ENCODE peak calls at places on chromosomes 1 and 21, in seven cellular contexts. One of them, this sample, is unnamed.

GRCh38 chr1:39409055-39409816 is 82.2 kb upstream of the BMP8A start:
- DNase-seq in A673: peak
- DNase-seq in stimulated activated CD4-positive, alpha-beta T cell treated with anti-CD3 and anti-CD28 coated beads, TNF-alpha, amount 100 ng/mL, for 1 hour: no peak
- DNase-seq in SK-N-DZ: peak
- DNase-seq in RCC 7860: peak
- DNase-seq in HEK293T: peak
- DNase-seq in cardiac muscle cell: peak
- DNase-seq in this sample: no peak

GRCh38 chr1:164969256-164969655 is 387.3 kb downstream of the LMX1A start:
- DNase-seq in A673: no peak
- DNase-seq in stimulated activated CD4-positive, alpha-beta T cell treated with anti-CD3 and anti-CD28 coated beads, TNF-alpha, amount 100 ng/mL, for 1 hour: no peak
- DNase-seq in SK-N-DZ: no peak
- DNase-seq in RCC 7860: no peak
- DNase-seq in HEK293T: no peak
- DNase-seq in cardiac muscle cell: no peak
- DNase-seq in this sample: no peak

GRCh38 chr1:11806307-11806936 is 431 bp downstream of the CLCN6 start:
- DNase-seq in A673: peak
- DNase-seq in stimulated activated CD4-positive, alpha-beta T cell treated with anti-CD3 and anti-CD28 coated beads, TNF-alpha, amount 100 ng/mL, for 1 hour: peak
- DNase-seq in SK-N-DZ: no peak
- DNase-seq in RCC 7860: no peak
- DNase-seq in HEK293T: no peak
- DNase-seq in cardiac muscle cell: peak
- DNase-seq in this sample: no peak

GRCh38 chr1:94000531-94001282 is 91.5 kb upstream of the GCLM start:
- DNase-seq in A673: no peak
- DNase-seq in stimulated activated CD4-positive, alpha-beta T cell treated with anti-CD3 and anti-CD28 coated beads, TNF-alpha, amount 100 ng/mL, for 1 hour: no peak
- DNase-seq in SK-N-DZ: peak
- DNase-seq in RCC 7860: no peak
- DNase-seq in HEK293T: no peak
- DNase-seq in cardiac muscle cell: no peak
- DNase-seq in this sample: no peak

GRCh38 chr1:227901239-227901905 is 46.4 kb downstream of the WNT9A start:
- DNase-seq in A673: no peak
- DNase-seq in stimulated activated CD4-positive, alpha-beta T cell treated with anti-CD3 and anti-CD28 coated beads, TNF-alpha, amount 100 ng/mL, for 1 hour: no peak
- DNase-seq in SK-N-DZ: no peak
- DNase-seq in RCC 7860: no peak
- DNase-seq in HEK293T: no peak
- DNase-seq in cardiac muscle cell: no peak
- DNase-seq in this sample: no peak

GRCh38 chr1:21012937-21013336 is 163.8 kb downstream of the EIF4G3 start:
- DNase-seq in A673: peak
- DNase-seq in stimulated activated CD4-positive, alpha-beta T cell treated with anti-CD3 and anti-CD28 coated beads, TNF-alpha, amount 100 ng/mL, for 1 hour: no peak
- DNase-seq in SK-N-DZ: no peak
- DNase-seq in RCC 7860: no peak
- DNase-seq in HEK293T: peak
- DNase-seq in cardiac muscle cell: peak
- DNase-seq in this sample: no peak

GRCh38 chr1:227924838-227925574 is 22.7 kb downstream of the WNT9A start:
- DNase-seq in A673: no peak
- DNase-seq in stimulated activated CD4-positive, alpha-beta T cell treated with anti-CD3 and anti-CD28 coated beads, TNF-alpha, amount 100 ng/mL, for 1 hour: no peak
- DNase-seq in SK-N-DZ: no peak
- DNase-seq in RCC 7860: no peak
- DNase-seq in HEK293T: no peak
- DNase-seq in cardiac muscle cell: no peak
- DNase-seq in this sample: no peak

GRCh38 chr1:68173283-68174172 is 58.8 kb downstream of the WLS start:
- DNase-seq in A673: no peak
- DNase-seq in stimulated activated CD4-positive, alpha-beta T cell treated with anti-CD3 and anti-CD28 coated beads, TNF-alpha, amount 100 ng/mL, for 1 hour: no peak
- DNase-seq in SK-N-DZ: no peak
- DNase-seq in RCC 7860: no peak
- DNase-seq in HEK293T: no peak
- DNase-seq in cardiac muscle cell: peak
- DNase-seq in this sample: no peak

GRCh38 chr1:111735321-111735720 is 3.9 kb downstream of the INKA2 start:
- DNase-seq in A673: no peak
- DNase-seq in stimulated activated CD4-positive, alpha-beta T cell treated with anti-CD3 and anti-CD28 coated beads, TNF-alpha, amount 100 ng/mL, for 1 hour: no peak
- DNase-seq in SK-N-DZ: no peak
- DNase-seq in RCC 7860: no peak
- DNase-seq in HEK293T: no peak
- DNase-seq in cardiac muscle cell: peak
- DNase-seq in this sample: no peak

GRCh38 chr1:178566187-178566586 is 53.3 kb downstream of the TEX35 start:
- DNase-seq in A673: no peak
- DNase-seq in stimulated activated CD4-positive, alpha-beta T cell treated with anti-CD3 and anti-CD28 coated beads, TNF-alpha, amount 100 ng/mL, for 1 hour: no peak
- DNase-seq in SK-N-DZ: no peak
- DNase-seq in RCC 7860: peak
- DNase-seq in HEK293T: no peak
- DNase-seq in cardiac muscle cell: peak
- DNase-seq in this sample: no peak

GRCh38 chr1:9410737-9411297 is 118.1 kb downstream of the SPSB1 start:
- DNase-seq in A673: peak
- DNase-seq in stimulated activated CD4-positive, alpha-beta T cell treated with anti-CD3 and anti-CD28 coated beads, TNF-alpha, amount 100 ng/mL, for 1 hour: no peak
- DNase-seq in SK-N-DZ: peak
- DNase-seq in RCC 7860: no peak
- DNase-seq in HEK293T: no peak
- DNase-seq in cardiac muscle cell: peak
- DNase-seq in this sample: peak

GRCh38 chr1:244381887-244382565 is 69.7 kb downstream of the ADSS2 start:
- DNase-seq in A673: no peak
- DNase-seq in stimulated activated CD4-positive, alpha-beta T cell treated with anti-CD3 and anti-CD28 coated beads, TNF-alpha, amount 100 ng/mL, for 1 hour: no peak
- DNase-seq in SK-N-DZ: no peak
- DNase-seq in RCC 7860: no peak
- DNase-seq in HEK293T: no peak
- DNase-seq in cardiac muscle cell: peak
- DNase-seq in this sample: no peak

GRCh38 chr1:151377150-151377884 is 4.8 kb upstream of the SELENBP1 start:
- DNase-seq in A673: no peak
- DNase-seq in stimulated activated CD4-positive, alpha-beta T cell treated with anti-CD3 and anti-CD28 coated beads, TNF-alpha, amount 100 ng/mL, for 1 hour: no peak
- DNase-seq in SK-N-DZ: no peak
- DNase-seq in RCC 7860: no peak
- DNase-seq in HEK293T: no peak
- DNase-seq in cardiac muscle cell: no peak
- DNase-seq in this sample: no peak

GRCh38 chr1:17762313-17762712 is 7.2 kb downstream of the ACTL8 start:
- DNase-seq in A673: no peak
- DNase-seq in stimulated activated CD4-positive, alpha-beta T cell treated with anti-CD3 and anti-CD28 coated beads, TNF-alpha, amount 100 ng/mL, for 1 hour: no peak
- DNase-seq in SK-N-DZ: no peak
- DNase-seq in RCC 7860: no peak
- DNase-seq in HEK293T: no peak
- DNase-seq in cardiac muscle cell: no peak
- DNase-seq in this sample: no peak

GRCh38 chr1:88302843-88303486 is 381.1 kb upstream of the PKN2 start:
- DNase-seq in A673: peak
- DNase-seq in stimulated activated CD4-positive, alpha-beta T cell treated with anti-CD3 and anti-CD28 coated beads, TNF-alpha, amount 100 ng/mL, for 1 hour: no peak
- DNase-seq in SK-N-DZ: peak
- DNase-seq in RCC 7860: no peak
- DNase-seq in HEK293T: peak
- DNase-seq in cardiac muscle cell: peak
- DNase-seq in this sample: no peak

GRCh38 chr1:154325583-154326545 is 539 bp downstream of the ATP8B2 start:
- DNase-seq in A673: peak
- DNase-seq in stimulated activated CD4-positive, alpha-beta T cell treated with anti-CD3 and anti-CD28 coated beads, TNF-alpha, amount 100 ng/mL, for 1 hour: no peak
- DNase-seq in SK-N-DZ: peak
- DNase-seq in RCC 7860: no peak
- DNase-seq in HEK293T: peak
- DNase-seq in cardiac muscle cell: peak
- DNase-seq in this sample: peak

GRCh38 chr1:26017606-26018005 is 4.0 kb upstream of the EXTL1 start:
- DNase-seq in A673: no peak
- DNase-seq in stimulated activated CD4-positive, alpha-beta T cell treated with anti-CD3 and anti-CD28 coated beads, TNF-alpha, amount 100 ng/mL, for 1 hour: no peak
- DNase-seq in SK-N-DZ: no peak
- DNase-seq in RCC 7860: no peak
- DNase-seq in HEK293T: no peak
- DNase-seq in cardiac muscle cell: no peak
- DNase-seq in this sample: no peak

GRCh38 chr21:45294509-45295291 is 7.0 kb upstream of the POFUT2 start:
- DNase-seq in A673: no peak
- DNase-seq in stimulated activated CD4-positive, alpha-beta T cell treated with anti-CD3 and anti-CD28 coated beads, TNF-alpha, amount 100 ng/mL, for 1 hour: no peak
- DNase-seq in SK-N-DZ: peak
- DNase-seq in RCC 7860: peak
- DNase-seq in HEK293T: peak
- DNase-seq in cardiac muscle cell: peak
- DNase-seq in this sample: no peak

GRCh38 chr1:42957229-42957879 is 1.3 kb downstream of the SLC2A1 start:
- DNase-seq in A673: no peak
- DNase-seq in stimulated activated CD4-positive, alpha-beta T cell treated with anti-CD3 and anti-CD28 coated beads, TNF-alpha, amount 100 ng/mL, for 1 hour: no peak
- DNase-seq in SK-N-DZ: no peak
- DNase-seq in RCC 7860: no peak
- DNase-seq in HEK293T: no peak
- DNase-seq in cardiac muscle cell: no peak
- DNase-seq in this sample: no peak

GRCh38 chr1:4960782-4961475 is 306.5 kb downstream of the AJAP1 start:
- DNase-seq in A673: no peak
- DNase-seq in stimulated activated CD4-positive, alpha-beta T cell treated with anti-CD3 and anti-CD28 coated beads, TNF-alpha, amount 100 ng/mL, for 1 hour: no peak
- DNase-seq in SK-N-DZ: no peak
- DNase-seq in RCC 7860: no peak
- DNase-seq in HEK293T: no peak
- DNase-seq in cardiac muscle cell: no peak
- DNase-seq in this sample: no peak

GRCh38 chr1:108913105-108913948 is 36.5 kb downstream of the GPSM2 start:
- DNase-seq in A673: peak
- DNase-seq in stimulated activated CD4-positive, alpha-beta T cell treated with anti-CD3 and anti-CD28 coated beads, TNF-alpha, amount 100 ng/mL, for 1 hour: no peak
- DNase-seq in SK-N-DZ: no peak
- DNase-seq in RCC 7860: no peak
- DNase-seq in HEK293T: no peak
- DNase-seq in cardiac muscle cell: peak
- DNase-seq in this sample: no peak

GRCh38 chr1:181661569-181661968 is 178.3 kb downstream of the CACNA1E start:
- DNase-seq in A673: no peak
- DNase-seq in stimulated activated CD4-positive, alpha-beta T cell treated with anti-CD3 and anti-CD28 coated beads, TNF-alpha, amount 100 ng/mL, for 1 hour: no peak
- DNase-seq in SK-N-DZ: no peak
- DNase-seq in RCC 7860: no peak
- DNase-seq in HEK293T: no peak
- DNase-seq in cardiac muscle cell: no peak
- DNase-seq in this sample: no peak

GRCh38 chr1:31507676-31508530 is 68.4 kb upstream of the TINAGL1 start:
- DNase-seq in A673: no peak
- DNase-seq in stimulated activated CD4-positive, alpha-beta T cell treated with anti-CD3 and anti-CD28 coated beads, TNF-alpha, amount 100 ng/mL, for 1 hour: no peak
- DNase-seq in SK-N-DZ: no peak
- DNase-seq in RCC 7860: no peak
- DNase-seq in HEK293T: no peak
- DNase-seq in cardiac muscle cell: no peak
- DNase-seq in this sample: no peak

GRCh38 chr1:15946546-15947381 is 29.1 kb downstream of the ZBTB17 start:
- DNase-seq in A673: no peak
- DNase-seq in stimulated activated CD4-positive, alpha-beta T cell treated with anti-CD3 and anti-CD28 coated beads, TNF-alpha, amount 100 ng/mL, for 1 hour: no peak
- DNase-seq in SK-N-DZ: no peak
- DNase-seq in RCC 7860: no peak
- DNase-seq in HEK293T: no peak
- DNase-seq in cardiac muscle cell: no peak
- DNase-seq in this sample: no peak

GRCh38 chr1:82392946-82393345 is 592.2 kb downstream of the ADGRL2 start:
- DNase-seq in A673: no peak
- DNase-seq in stimulated activated CD4-positive, alpha-beta T cell treated with anti-CD3 and anti-CD28 coated beads, TNF-alpha, amount 100 ng/mL, for 1 hour: no peak
- DNase-seq in SK-N-DZ: no peak
- DNase-seq in RCC 7860: no peak
- DNase-seq in HEK293T: no peak
- DNase-seq in cardiac muscle cell: no peak
- DNase-seq in this sample: no peak

GRCh38 chr1:40133122-40133665 is 28.0 kb upstream of the RLF start:
- DNase-seq in A673: peak
- DNase-seq in stimulated activated CD4-positive, alpha-beta T cell treated with anti-CD3 and anti-CD28 coated beads, TNF-alpha, amount 100 ng/mL, for 1 hour: no peak
- DNase-seq in SK-N-DZ: peak
- DNase-seq in RCC 7860: no peak
- DNase-seq in HEK293T: no peak
- DNase-seq in cardiac muscle cell: peak
- DNase-seq in this sample: no peak

GRCh38 chr1:222665964-222666363 is 46.3 kb downstream of the AIDA start:
- DNase-seq in A673: no peak
- DNase-seq in stimulated activated CD4-positive, alpha-beta T cell treated with anti-CD3 and anti-CD28 coated beads, TNF-alpha, amount 100 ng/mL, for 1 hour: no peak
- DNase-seq in SK-N-DZ: no peak
- DNase-seq in RCC 7860: no peak
- DNase-seq in HEK293T: no peak
- DNase-seq in cardiac muscle cell: no peak
- DNase-seq in this sample: no peak

GRCh38 chr1:199639453-199639852 is 388.1 kb upstream of the NR5A2 start:
- DNase-seq in A673: no peak
- DNase-seq in stimulated activated CD4-positive, alpha-beta T cell treated with anti-CD3 and anti-CD28 coated beads, TNF-alpha, amount 100 ng/mL, for 1 hour: no peak
- DNase-seq in SK-N-DZ: no peak
- DNase-seq in RCC 7860: no peak
- DNase-seq in HEK293T: no peak
- DNase-seq in cardiac muscle cell: no peak
- DNase-seq in this sample: no peak

GRCh38 chr1:47944561-47944960 is 52.6 kb downstream of the TRABD2B start:
- DNase-seq in A673: no peak
- DNase-seq in stimulated activated CD4-positive, alpha-beta T cell treated with anti-CD3 and anti-CD28 coated beads, TNF-alpha, amount 100 ng/mL, for 1 hour: no peak
- DNase-seq in SK-N-DZ: no peak
- DNase-seq in RCC 7860: no peak
- DNase-seq in HEK293T: no peak
- DNase-seq in cardiac muscle cell: peak
- DNase-seq in this sample: no peak

GRCh38 chr21:35321322-35322200 is 272.5 kb upstream of the RUNX1 start:
- DNase-seq in A673: no peak
- DNase-seq in stimulated activated CD4-positive, alpha-beta T cell treated with anti-CD3 and anti-CD28 coated beads, TNF-alpha, amount 100 ng/mL, for 1 hour: no peak
- DNase-seq in SK-N-DZ: no peak
- DNase-seq in RCC 7860: no peak
- DNase-seq in HEK293T: no peak
- DNase-seq in cardiac muscle cell: no peak
- DNase-seq in this sample: no peak

GRCh38 chr1:109290998-109291397 is 8.1 kb upstream of the PSRC1 start:
- DNase-seq in A673: no peak
- DNase-seq in stimulated activated CD4-positive, alpha-beta T cell treated with anti-CD3 and anti-CD28 coated beads, TNF-alpha, amount 100 ng/mL, for 1 hour: no peak
- DNase-seq in SK-N-DZ: no peak
- DNase-seq in RCC 7860: no peak
- DNase-seq in HEK293T: no peak
- DNase-seq in cardiac muscle cell: no peak
- DNase-seq in this sample: no peak

GRCh38 chr1:206833741-206834140 is 31.7 kb upstream of the IL20 start:
- DNase-seq in A673: no peak
- DNase-seq in stimulated activated CD4-positive, alpha-beta T cell treated with anti-CD3 and anti-CD28 coated beads, TNF-alpha, amount 100 ng/mL, for 1 hour: no peak
- DNase-seq in SK-N-DZ: no peak
- DNase-seq in RCC 7860: no peak
- DNase-seq in HEK293T: no peak
- DNase-seq in cardiac muscle cell: no peak
- DNase-seq in this sample: no peak

GRCh38 chr1:203520315-203520714 is 26.4 kb downstream of the OPTC start:
- DNase-seq in A673: no peak
- DNase-seq in stimulated activated CD4-positive, alpha-beta T cell treated with anti-CD3 and anti-CD28 coated beads, TNF-alpha, amount 100 ng/mL, for 1 hour: no peak
- DNase-seq in SK-N-DZ: no peak
- DNase-seq in RCC 7860: peak
- DNase-seq in HEK293T: no peak
- DNase-seq in cardiac muscle cell: no peak
- DNase-seq in this sample: no peak